ENCODE peak calls at places on chromosomes 7 and 10, in six cellular contexts. S is IMR-90; E is left ventricle myocardium inferior; K is fibroblast of lung; H is tibial artery; G is naive thymus-derived CD4-positive, alpha-beta T cell. U is an unnamed sample.

GRCh38 chr7:12440229-12440628 is 36.6 kb upstream of the VWDE start:
- DNase-seq in S (no peak), E (no peak), K (no peak), H (no peak), G (no peak), U (no peak)

GRCh38 chr10:29667191-29667590 is 32.4 kb upstream of the SVIL start:
- DNase-seq in S (no peak), E (no peak), K (no peak), H (no peak), G (no peak), U (no peak)

GRCh38 chr10:97844672-97845071 is 5.0 kb upstream of the GOLGA7B start:
- DNase-seq in S (no peak), E (no peak), K (no peak), H (no peak), G (no peak), U (no peak)

GRCh38 chr10:108629843-108630242 is 1293.5 kb downstream of the XPNPEP1 start:
- DNase-seq in S (no peak), E (no peak), K (peak; percentile 9), H (no peak), G (no peak), U (no peak)

GRCh38 chr10:110184363-110184762 is 23.0 kb upstream of the MXI1 start:
- DNase-seq in S (no peak), E (no peak), K (no peak), H (no peak), G (no peak), U (no peak)

GRCh38 chr10:112852308-112852707 is 97.7 kb upstream of the TCF7L2 start:
- DNase-seq in S (no peak), E (no peak), K (no peak), H (peak; percentile 44), G (no peak), U (no peak)

GRCh38 chr7:102425639-102426267 is 7.6 kb upstream of the ORAI2 start:
- DNase-seq in S (no peak), E (peak; percentile 45), K (no peak), H (no peak), G (peak; percentile 74), U (no peak)

GRCh38 chr7:48225101-48225500 is 53.8 kb downstream of the ABCA13 start:
- DNase-seq in S (no peak), E (no peak), K (no peak), H (no peak), G (no peak), U (no peak)

GRCh38 chr7:79221211-79221610 is 232.3 kb downstream of the MAGI2 start:
- DNase-seq in S (no peak), E (no peak), K (no peak), H (no peak), G (no peak), U (no peak)

GRCh38 chr7:42023216-42023724 is 213.7 kb downstream of the GLI3 start:
- DNase-seq in S (no peak), E (no peak), K (no peak), H (no peak), G (no peak), U (no peak)

GRCh38 chr7:6460303-6460702 is 12.5 kb upstream of the DAGLB start:
- DNase-seq in S (no peak), E (no peak), K (no peak), H (no peak), G (no peak), U (no peak)

GRCh38 chr7:24373556-24373955 is 89.6 kb downstream of the NPY start:
- DNase-seq in S (no peak), E (no peak), K (no peak), H (no peak), G (no peak), U (no peak)

GRCh38 chr7:143399151-143399550 is 9.5 kb downstream of the EPHA1 start:
- DNase-seq in S (no peak), E (no peak), K (no peak), H (no peak), G (no peak), U (no peak)

GRCh38 chr7:2417981-2418481 is 14.6 kb downstream of the CHST12 start:
- DNase-seq in S (peak; percentile 36), E (peak; percentile 35), K (peak; percentile 63), H (no peak), G (no peak), U (no peak)

GRCh38 chr7:104267701-104268368 is 60.0 kb upstream of the ORC5 start:
- DNase-seq in S (peak; percentile 28), E (no peak), K (peak; percentile 23), H (no peak), G (no peak), U (no peak)

DNA sequence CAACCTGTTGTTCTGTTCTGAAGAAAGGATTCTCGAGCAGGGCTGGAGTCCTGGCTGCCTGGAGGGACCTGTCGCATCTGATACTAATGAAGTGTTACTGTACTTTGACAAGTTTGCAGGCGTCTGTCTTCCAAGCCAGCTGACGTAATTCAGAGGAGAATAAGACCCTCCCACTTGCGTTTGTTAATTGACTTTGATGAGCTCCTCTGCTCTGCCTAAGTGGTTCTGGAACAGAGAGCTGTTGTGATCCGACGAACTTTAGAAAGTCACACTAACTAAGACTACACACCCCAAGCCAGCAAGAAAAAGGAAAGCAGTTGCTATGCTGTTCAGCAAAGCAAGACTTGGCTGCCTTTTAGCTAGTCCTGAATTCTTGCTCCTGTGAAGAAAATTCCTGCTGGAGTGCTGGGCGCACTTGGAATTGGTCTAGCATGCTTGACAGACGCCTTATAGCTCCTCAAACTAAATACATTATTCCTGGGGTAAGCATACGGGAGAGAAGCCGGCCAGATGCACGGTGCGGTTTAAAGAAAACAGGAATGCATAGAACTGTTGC is 200.3 kb downstream of the CACNB2 start:
- DNase-seq in S (peak; percentile 45), E (peak; percentile 34), K (peak; percentile 50), H (no peak), G (no peak), U (no peak)
- H3K27ac ChIP-seq in S (peak overlapping the region; percentile 70), E (peak overlapping the region; percentile 90), K (no peak overlapping the region), H (peak overlapping the region; percentile 59), G (no peak overlapping the region), U (no peak overlapping the region)

GRCh38 chr10:79097021-79097695 is 28.4 kb downstream of the ZMIZ1 start:
- DNase-seq in S (peak; percentile 74), E (no peak), K (peak; percentile 50), H (no peak), G (no peak), U (no peak)
- H3K4me1 ChIP-seq in S (peaks cover 73% of the 10 kb centered on the region), E (peaks cover 99% of the 10 kb centered on the region), K (peaks cover 46% of the 10 kb centered on the region), H (peaks cover 96% of the 10 kb centered on the region), G (peaks cover 19% of the 10 kb centered on the region), U (peaks cover 13% of the 10 kb centered on the region)

DNA sequence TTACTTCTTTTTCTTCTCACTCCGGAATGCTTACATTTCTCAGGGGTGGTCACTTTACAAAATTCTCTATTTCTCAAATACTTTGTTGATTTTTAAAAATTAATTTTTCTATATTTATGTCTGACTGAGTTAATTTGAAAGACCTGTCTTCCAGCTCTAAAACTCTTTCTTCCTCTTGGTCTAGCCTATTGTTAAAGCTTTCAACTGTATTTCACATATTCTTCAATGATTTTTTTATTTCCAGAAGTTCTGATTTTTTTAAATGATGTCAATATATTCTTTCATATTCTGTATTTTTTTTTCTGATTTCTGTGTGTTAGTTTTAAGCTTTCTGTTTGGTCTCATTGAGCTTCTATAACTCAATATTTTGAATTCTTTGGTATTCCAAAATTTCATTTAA is 27.3 kb upstream of the AKR1C2 start:
- DNase-seq in S (no peak), E (no peak), K (no peak), H (no peak), G (no peak), U (no peak)
- H3K9me3 ChIP-seq in S (peaks cover 5% of the 10 kb centered on the region), E (peaks cover 60% of the 10 kb centered on the region), K (no peaks in the 10 kb centered on the region), H (peaks cover 41% of the 10 kb centered on the region), G (peaks cover 13% of the 10 kb centered on the region), U (no peaks in the 10 kb centered on the region)

DNA sequence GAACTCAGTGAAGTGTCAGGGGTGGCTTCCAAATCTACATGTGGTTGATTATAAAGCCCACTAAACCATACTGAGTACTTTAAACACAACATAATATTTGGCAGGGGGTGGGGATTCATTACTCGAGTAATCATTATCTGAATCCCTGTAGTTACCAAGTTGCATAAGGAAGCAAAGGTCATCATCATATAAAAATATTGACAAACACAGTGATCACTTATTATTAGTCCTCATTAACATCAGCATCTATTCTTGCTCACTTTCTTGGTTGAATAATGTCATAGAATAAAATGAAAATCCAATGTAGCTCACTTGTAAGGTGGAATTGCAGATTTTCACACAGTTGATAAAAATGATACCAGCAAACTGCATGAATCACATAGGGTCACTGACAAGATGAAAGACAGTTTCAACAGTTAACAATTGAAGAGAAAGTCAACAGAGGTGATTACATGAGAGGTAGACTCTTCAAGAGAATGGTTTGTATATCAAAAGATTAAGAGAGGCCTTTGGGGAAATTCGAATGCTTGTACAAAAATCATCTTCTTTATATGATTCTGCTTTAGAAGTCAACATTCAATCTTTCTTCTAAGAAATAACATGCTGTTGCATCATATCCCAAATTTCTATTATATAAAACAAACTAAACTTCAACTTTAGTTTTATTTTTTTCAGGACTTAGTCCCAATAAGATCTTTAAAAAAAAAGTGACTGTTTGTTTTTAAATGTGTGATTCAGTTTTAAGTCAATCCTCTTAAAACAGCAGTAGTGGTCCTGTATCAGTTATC is 185.5 kb upstream of the KLF14 start:
- DNase-seq in S (no peak), E (no peak), K (no peak), H (no peak), G (no peak), U (no peak)
- H3K27ac ChIP-seq in S (peak overlapping the region; percentile 32), E (peak overlapping the region; percentile 92), K (peak overlapping the region; percentile 93), H (peak overlapping the region; percentile 29), G (no peak overlapping the region), U (no peak overlapping the region)

DNA sequence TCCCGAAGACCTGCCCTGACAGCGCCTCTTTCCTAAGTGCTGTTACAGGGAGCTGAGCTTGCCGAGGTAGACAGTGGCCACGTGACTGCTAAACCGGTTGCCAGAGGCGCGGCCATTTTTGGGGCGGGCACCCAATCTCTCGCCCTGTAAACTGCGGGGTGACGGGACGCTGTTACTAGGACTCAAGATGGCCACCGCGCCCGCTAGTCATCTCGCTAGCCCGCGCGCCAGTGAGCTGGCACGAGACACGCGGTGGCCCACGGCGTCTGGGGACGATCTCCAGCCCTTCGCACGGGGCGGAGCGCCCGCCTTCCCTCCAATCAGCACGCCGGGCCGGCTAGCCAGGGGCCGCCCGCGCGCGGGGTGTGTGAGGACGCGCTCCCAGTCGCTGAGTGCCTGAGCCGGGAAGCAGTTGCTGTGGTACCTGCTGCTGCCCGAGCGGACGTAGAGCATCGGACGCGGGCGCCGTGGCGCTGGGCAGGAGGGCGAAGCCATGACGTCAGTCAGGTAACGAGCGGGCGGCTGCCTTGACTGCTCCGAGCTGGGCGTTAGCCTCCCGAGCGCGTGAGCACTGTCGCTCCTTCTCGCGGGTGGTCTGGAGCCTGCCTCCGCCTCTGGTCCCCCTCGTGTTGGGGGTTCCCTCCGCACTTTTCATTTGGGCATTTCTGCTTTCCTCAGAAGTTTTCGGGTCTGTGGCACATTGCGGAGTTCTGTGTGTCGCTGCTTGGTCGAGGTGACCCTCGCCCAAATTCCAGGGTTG is 25.5 kb downstream of the ADK start:
- DNase-seq in S (peak; percentile 92), E (peak; percentile 93), K (peak; percentile 93), H (peak; percentile 96), G (peak; percentile 96), U (peak; percentile 92)
- H3K4me1 ChIP-seq in S (no peaks in the 10 kb centered on the region), E (peaks cover 21% of the 10 kb centered on the region), K (no peaks in the 10 kb centered on the region), H (peaks cover 5% of the 10 kb centered on the region), G (peaks cover 6% of the 10 kb centered on the region), U (no peaks in the 10 kb centered on the region)

DNA sequence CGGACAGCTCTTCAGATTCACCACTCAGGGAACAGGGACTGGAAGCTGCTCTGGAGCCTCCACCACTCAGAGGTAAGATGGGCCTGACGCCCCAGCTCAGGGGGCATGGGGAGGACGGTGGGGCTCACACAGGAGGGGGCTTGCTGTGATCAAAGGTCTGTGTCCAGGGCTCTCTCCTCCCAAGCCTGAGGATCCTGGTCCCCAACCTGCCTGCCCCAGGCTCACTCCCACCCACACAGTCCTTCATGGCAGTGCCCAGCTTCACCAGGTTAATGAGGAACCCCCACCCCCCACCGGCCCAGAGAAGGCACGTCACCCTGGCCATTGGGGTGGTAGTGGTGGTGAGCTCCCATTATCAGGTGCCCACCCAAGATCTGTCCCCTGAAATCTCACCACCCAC is 926.7 kb upstream of the ZNF722 start:
- DNase-seq in S (no peak), E (no peak), K (no peak), H (no peak), G (no peak), U (no peak)
- H3K9me3 ChIP-seq in S (peaks cover 34% of the 10 kb centered on the region), E (peaks cover 67% of the 10 kb centered on the region), K (no peaks in the 10 kb centered on the region), H (peaks cover 12% of the 10 kb centered on the region), G (peaks cover 40% of the 10 kb centered on the region), U (peaks cover 20% of the 10 kb centered on the region)